ENCODE peak calls at places on chromosomes 1 and 21, in six cellular contexts. E is CD8-positive, alpha-beta memory T cell; I is tibial artery; N is endodermal cell; T is cardiac muscle cell; Z is trophoblast cell. X is an unnamed sample. For H3K4me1 and H3K27me3, the result is how much of the 10 kb centered on the place peaks cover.

GRCh38 chr1:23978825-23979224 is 1.3 kb downstream of the SRSF10 start:
- DNase-seq in E (no peak), I (no peak), N (no peak), T (no peak), Z (no peak), X (no peak)

GRCh38 chr1:48341221-48341620 is 118.7 kb downstream of the SLC5A9 start:
- DNase-seq in E (no peak), I (no peak), N (no peak), T (no peak), Z (peak), X (no peak)

GRCh38 chr1:41533016-41533730 is 48.7 kb upstream of the EDN2 start:
- DNase-seq in E (no peak), I (peak), N (no peak), T (peak), Z (no peak), X (no peak)

GRCh38 chr1:116262995-116263385 is 110.1 kb upstream of the ATP1A1 start:
- DNase-seq in E (no peak), I (no peak), N (no peak), T (no peak), Z (no peak), X (no peak)

GRCh38 chr1:182122265-182122664 is 60.8 kb upstream of the ZNF648 start:
- DNase-seq in E (no peak), I (no peak), N (no peak), T (no peak), Z (peak), X (no peak)

GRCh38 chr1:228090613-228091081 is 8.1 kb downstream of the ARF1 start:
- DNase-seq in E (no peak), I (peak), N (peak), T (no peak), Z (no peak), X (no peak)

GRCh38 chr1:15236226-15237145 is 10.5 kb upstream of the FHAD1 start:
- DNase-seq in E (no peak), I (no peak), N (peak), T (no peak), Z (no peak), X (no peak)

GRCh38 chr1:242425232-242425631 is 99.3 kb downstream of the PLD5 start:
- DNase-seq in E (no peak), I (no peak), N (no peak), T (no peak), Z (no peak), X (peak)

GRCh38 chr21:32113486-32113885 is 165.4 kb downstream of the MIS18A start:
- DNase-seq in E (no peak), I (no peak), N (no peak), T (no peak), Z (no peak), X (no peak)

GRCh38 chr1:231743966-231744365 is 117.4 kb downstream of the DISC1 start:
- DNase-seq in E (no peak), I (no peak), N (no peak), T (no peak), Z (no peak), X (no peak)

GRCh38 chr21:31630062-31630711 is 29.3 kb upstream of the SOD1 start:
- DNase-seq in E (no peak), I (no peak), N (no peak), T (no peak), Z (peak), X (peak)

GRCh38 chr1:44791364-44791801 is 3.4 kb upstream of the BEST4 start:
- DNase-seq in E (no peak), I (no peak), N (peak), T (no peak), Z (no peak), X (no peak)

GRCh38 chr1:53324321-53324720 is 3.5 kb downstream of the LRP8 start:
- DNase-seq in E (no peak), I (no peak), N (no peak), T (no peak), Z (no peak), X (no peak)

GRCh38 chr1:113073457-113073950 is 506 bp downstream of the LRIG2 start:
- DNase-seq in E (no peak), I (peak), N (peak), T (peak), Z (no peak), X (no peak)

GRCh38 chr1:183097438-183098051 is 74.3 kb downstream of the LAMC1 start:
- DNase-seq in E (no peak), I (no peak), N (no peak), T (no peak), Z (peak), X (peak)

GRCh38 chr1:62884156-62884740 is 100.3 kb downstream of the ATG4C start:
- DNase-seq in E (no peak), I (no peak), N (no peak), T (no peak), Z (no peak), X (no peak)

GRCh38 chr1:30471307-30471706 is 252.1 kb downstream of the MATN1 start:
- DNase-seq in E (no peak), I (peak), N (no peak), T (no peak), Z (no peak), X (peak)

GRCh38 chr1:226838456-226838855 is 32.0 kb upstream of the PSEN2 start:
- DNase-seq in E (no peak), I (no peak), N (no peak), T (no peak), Z (no peak), X (no peak)

GRCh38 chr1:7783178-7783711 is 846 bp upstream of the PER3 start:
- DNase-seq in E (no peak), I (peak), N (peak), T (peak), Z (peak), X (no peak)

GRCh38 chr1:1001631-1002300 is 1.9 kb upstream of the HES4 start:
- DNase-seq in E (peak), I (peak), N (peak), T (peak), Z (peak), X (peak)

GRCh38 chr1:212819704-212820103 is 27.7 kb downstream of the SPATA45 start:
- DNase-seq in E (no peak), I (no peak), N (no peak), T (no peak), Z (no peak), X (peak)

GRCh38 chr1:240591078-240591477 is 20.9 kb downstream of the GREM2 start:
- DNase-seq in E (no peak), I (no peak), N (no peak), T (no peak), Z (no peak), X (no peak)

GRCh38 chr1:236774926-236775325 is 20.2 kb upstream of the MTR start:
- DNase-seq in E (no peak), I (no peak), N (peak), T (peak), Z (peak), X (no peak)

GRCh38 chr1:185388346-185388745 is 71.3 kb upstream of the IVNS1ABP start:
- DNase-seq in E (no peak), I (no peak), N (no peak), T (no peak), Z (no peak), X (no peak)

GRCh38 chr1:73401666-73402065 is 796.3 kb downstream of the LRRIQ3 start:
- DNase-seq in E (no peak), I (no peak), N (peak), T (no peak), Z (no peak), X (no peak)

GRCh38 chr1:46285730-46286477 is 17.5 kb downstream of the LRRC41 start:
- DNase-seq in E (peak), I (no peak), N (peak), T (peak), Z (no peak), X (no peak)

GRCh38 chr1:63112155-63112914 is 210.0 kb upstream of the FOXD3 start:
- DNase-seq in E (no peak), I (no peak), N (no peak), T (no peak), Z (no peak), X (peak)

GRCh38 chr1:243413431-243414151 is 157.8 kb downstream of the SDCCAG8 start:
- DNase-seq in E (no peak), I (no peak), N (peak), T (no peak), Z (no peak), X (no peak)

GRCh38 chr1:32716312-32717126 is 13.9 kb upstream of the SYNC start:
- DNase-seq in E (no peak), I (peak), N (peak), T (peak), Z (peak), X (peak)

GRCh38 chr1:39129514-39129913 is 75.0 kb upstream of the MACF1 start:
- DNase-seq in E (no peak), I (no peak), N (peak), T (no peak), Z (no peak), X (no peak)
- H3K4me1 ChIP-seq in E (under half), I (half or more), N (under half), T (under half), Z (under half), X (half or more)

DNA sequence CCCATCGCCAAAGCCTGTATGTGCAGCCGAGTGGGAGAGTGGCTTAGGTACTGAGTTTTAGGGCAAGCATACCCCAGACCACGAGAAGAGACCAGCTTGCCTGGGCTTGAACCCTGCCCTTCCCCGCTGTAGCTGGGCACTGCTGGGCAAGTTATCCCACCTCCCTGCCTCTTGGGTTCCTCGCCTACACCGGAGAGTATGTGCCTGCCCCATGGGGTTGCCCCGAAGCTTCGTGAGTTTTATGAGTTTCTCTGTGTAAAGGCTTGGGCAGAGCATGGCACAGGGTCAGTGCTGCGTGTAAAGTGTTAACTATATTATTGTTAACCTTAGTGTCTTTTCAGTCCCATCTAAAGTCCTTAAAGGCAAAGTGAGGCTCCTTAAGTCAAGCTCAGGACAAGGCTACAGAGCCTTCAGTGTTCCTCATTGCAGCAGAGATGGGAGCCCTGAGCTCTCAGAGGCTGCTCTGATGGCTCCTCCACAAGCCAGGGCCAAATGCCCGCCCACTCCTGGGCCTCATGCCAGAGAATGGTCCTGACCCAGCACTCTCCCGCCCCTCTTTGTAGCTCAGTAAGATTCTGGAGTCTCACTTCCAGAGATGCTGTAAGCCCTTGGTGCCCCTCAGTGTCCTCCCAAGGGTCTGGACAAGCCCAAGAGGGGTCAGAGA is 37.0 kb upstream of the KCNA10 start:
- DNase-seq in E (no peak), I (peak), N (no peak), T (no peak), Z (no peak), X (no peak)
- H3K27me3 ChIP-seq in E (under half), I (under half), N (half or more), T (half or more), Z (under half), X (under half)

DNA sequence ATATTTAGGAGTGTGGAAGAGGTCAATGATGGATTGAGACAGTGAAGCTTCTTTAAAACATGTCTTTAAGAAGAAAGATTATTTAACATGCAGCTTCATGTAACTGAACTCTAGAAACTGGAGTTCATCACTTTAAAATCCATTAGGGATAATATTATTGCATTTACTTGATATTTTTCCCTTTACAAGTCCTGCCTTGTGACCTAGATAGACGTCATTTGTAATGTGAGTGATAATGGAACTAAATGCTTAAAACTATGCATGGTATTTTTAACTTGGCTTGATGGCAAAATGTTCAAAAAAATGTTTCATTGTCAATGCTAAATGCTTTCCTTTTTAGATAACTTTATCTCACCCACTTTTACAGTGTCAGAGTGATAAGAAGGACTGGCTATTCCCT is 723.7 kb downstream of the RWDD3 start:
- DNase-seq in E (no peak), I (no peak), N (no peak), T (no peak), Z (no peak), X (no peak)
- H3K27ac ChIP-seq in E (no peak), I (no peak), N (no peak), T (no peak), Z (no peak), X (no peak)

GRCh38 chr21:22965455-22966125 is 1967.4 kb downstream of the NCAM2 start:
- DNase-seq in E (no peak), I (no peak), N (peak), T (no peak), Z (no peak), X (no peak)
- H3K4me1 ChIP-seq in E (under half), I (under half), N (under half), T (under half), Z (under half), X (under half)

GRCh38 chr1:3154081-3154795 is 85.2 kb downstream of the PRDM16 start:
- DNase-seq in E (no peak), I (no peak), N (no peak), T (no peak), Z (no peak), X (no peak)
- H3K27me3 ChIP-seq in E (under half), I (under half), N (under half), T (under half), Z (under half), X (under half)

GRCh38 chr1:168845083-168845650 is 116.2 kb upstream of the DPT start:
- DNase-seq in E (no peak), I (no peak), N (no peak), T (no peak), Z (no peak), X (no peak)
- H3K27ac ChIP-seq in E (no peak), I (no peak), N (no peak), T (no peak), Z (no peak), X (no peak)

GRCh38 chr1:28171246-28171645 is 5.2 kb downstream of the PTAFR start:
- DNase-seq in E (no peak), I (no peak), N (no peak), T (no peak), Z (no peak), X (peak)

GRCh38 chr1:28173980-28174297 is 2.6 kb downstream of the PTAFR start:
- DNase-seq in E (no peak), I (no peak), N (no peak), T (no peak), Z (no peak), X (no peak)

GRCh38 chr1:28172690-28173150 is 3.8 kb downstream of the PTAFR start:
- DNase-seq in E (peak), I (no peak), N (no peak), T (peak), Z (no peak), X (no peak)

GRCh38 chr1:28170036-28170596 is 6.4 kb downstream of the PTAFR start:
- DNase-seq in E (no peak), I (no peak), N (no peak), T (no peak), Z (no peak), X (peak)

GRCh38 chr1:28173151-28173979 is 3.1 kb downstream of the PTAFR start:
- DNase-seq in E (no peak), I (no peak), N (peak), T (peak), Z (no peak), X (peak)
- H3K4me1 ChIP-seq in E (under half), I (under half), N (under half), T (under half), Z (under half), X (under half)

DNA sequence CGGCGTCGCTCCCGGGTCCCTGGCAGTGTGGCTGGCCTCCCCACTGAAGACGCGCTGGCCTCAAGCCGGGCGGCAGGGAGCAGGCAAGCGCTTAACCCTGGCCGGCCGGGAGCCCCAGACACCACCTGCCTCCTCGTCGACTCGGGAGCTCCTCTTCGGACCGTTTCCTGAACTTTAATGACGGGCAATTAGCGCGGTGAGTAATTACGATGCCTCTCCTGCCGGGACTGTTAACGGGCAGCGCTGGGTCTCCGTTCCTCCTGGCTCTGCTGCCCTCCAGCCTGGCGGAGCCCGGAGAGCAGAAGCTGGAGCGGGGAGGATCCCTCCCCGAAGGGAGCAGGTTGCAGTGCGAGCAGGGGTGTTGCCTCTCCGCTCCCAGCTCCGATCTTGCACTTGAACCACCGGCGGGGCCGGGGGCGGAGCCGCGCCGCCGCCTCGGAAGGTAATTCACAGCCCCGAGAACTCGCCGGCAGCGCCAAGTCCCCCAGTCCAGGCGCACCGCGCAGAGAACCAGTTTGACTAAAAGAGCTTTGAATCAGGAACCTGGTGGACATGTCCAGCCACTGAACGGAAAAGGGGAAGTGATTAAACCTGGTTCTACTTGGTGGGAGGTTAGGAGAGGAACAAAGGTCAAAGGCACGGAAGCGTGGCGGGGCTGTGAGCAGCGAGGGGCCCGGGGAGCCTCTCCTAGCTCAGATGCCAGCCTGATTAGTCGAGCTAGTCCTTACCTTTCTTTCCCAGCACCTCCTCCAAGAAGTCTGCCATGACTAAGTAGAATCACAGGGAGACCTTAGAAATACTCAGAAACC is 18.3 kb upstream of the PLEKHA6 start:
- DNase-seq in E (peak), I (no peak), N (peak), T (peak), Z (peak), X (peak)
- H3K27me3 ChIP-seq in E (under half), I (half or more), N (half or more), T (half or more), Z (under half), X (half or more)